ENCODE peak calls at places on chromosomes 7 and 10, in eight cellular contexts. B is CD4-positive, alpha-beta T cell; Z is cardiac muscle cell; N is fibroblast of lung; Q is WTC11; C is lower lobe of right lung; D is fibroblast of the aortic adventitia; S is AG04450. W is an unnamed sample.
A peak's percentile ranks its signal among the peaks of the same experiment; 100 is the strongest.

GRCh38 chr10:62050941-62051433 is 149.5 kb downstream of the ARID5B start:
- DNase-seq in B (peak; percentile 69), Z (peak; percentile 16), N (peak; percentile 93), Q (no peak), C (peak; percentile 53), D (peak; percentile 92), S (peak; percentile 66), W (no peak)

GRCh38 chr7:55230014-55230413 is 135.1 kb upstream of the LANCL2 start:
- DNase-seq in B (no peak), Z (no peak), N (no peak), Q (no peak), C (no peak), D (no peak), S (no peak), W (no peak)

GRCh38 chr7:36448781-36449379 is 59.2 kb downstream of the ANLN start:
- DNase-seq in B (no peak), Z (no peak), N (peak; percentile 39), Q (no peak), C (no peak), D (peak; percentile 80), S (no peak), W (no peak)

GRCh38 chr7:48253020-48253419 is 81.8 kb downstream of the ABCA13 start:
- DNase-seq in B (no peak), Z (peak; percentile 52), N (no peak), Q (no peak), C (no peak), D (no peak), S (no peak), W (no peak)

GRCh38 chr7:46133076-46133475 is 212.0 kb upstream of the IGFBP3 start:
- DNase-seq in B (no peak), Z (no peak), N (no peak), Q (no peak), C (no peak), D (no peak), S (no peak), W (no peak)

GRCh38 chr7:128141683-128142195 is 99.3 kb upstream of the LEP start:
- DNase-seq in B (no peak), Z (no peak), N (no peak), Q (no peak), C (no peak), D (no peak), S (no peak), W (no peak)

GRCh38 chr7:135320277-135320676 is 86.6 kb downstream of the STRA8 start:
- DNase-seq in B (no peak), Z (peak; percentile 49), N (peak; percentile 73), Q (no peak), C (peak; percentile 63), D (peak; percentile 90), S (peak; percentile 58), W (no peak)

GRCh38 chr7:147646568-147646967 is 944.0 kb upstream of the C7orf33 start:
- DNase-seq in B (no peak), Z (no peak), N (no peak), Q (no peak), C (no peak), D (no peak), S (no peak), W (no peak)

GRCh38 chr10:44492678-44493077 is 107.8 kb upstream of the CXCL12 start:
- DNase-seq in B (no peak), Z (no peak), N (no peak), Q (no peak), C (no peak), D (no peak), S (no peak), W (no peak)

GRCh38 chr7:136183981-136184380 is 206.8 kb upstream of the MTPN start:
- DNase-seq in B (no peak), Z (peak; percentile 38), N (peak; percentile 12), Q (no peak), C (no peak), D (no peak), S (no peak), W (no peak)

GRCh38 chr7:73734619-73735525 is 3.7 kb downstream of the ABHD11 start:
- DNase-seq in B (peak; percentile 76), Z (peak; percentile 79), N (peak; percentile 75), Q (peak; percentile 89), C (peak; percentile 91), D (peak; percentile 67), S (no peak), W (peak; percentile 80)

GRCh38 chr7:151876899-151877777 is at the start of gene PRKAG2:
- DNase-seq in B (peak; percentile 64), Z (peak; percentile 62), N (peak; percentile 32), Q (peak; percentile 50), C (peak; percentile 84), D (peak; percentile 25), S (no peak), W (peak; percentile 64)

GRCh38 chr7:151877911-151878835 is 1.3 kb upstream of the PRKAG2 start:
- DNase-seq in B (no peak), Z (no peak), N (no peak), Q (no peak), C (peak; percentile 50), D (no peak), S (no peak), W (no peak)

GRCh38 chr7:151875862-151876111 is 1.1 kb downstream of the PRKAG2 start:
- DNase-seq in B (no peak), Z (no peak), N (peak; percentile 36), Q (no peak), C (no peak), D (peak; percentile 18), S (no peak), W (no peak)

GRCh38 chr7:151873402-151873965 is 3.4 kb downstream of the PRKAG2 start:
- DNase-seq in B (no peak), Z (no peak), N (no peak), Q (no peak), C (no peak), D (no peak), S (no peak), W (no peak)

DNA sequence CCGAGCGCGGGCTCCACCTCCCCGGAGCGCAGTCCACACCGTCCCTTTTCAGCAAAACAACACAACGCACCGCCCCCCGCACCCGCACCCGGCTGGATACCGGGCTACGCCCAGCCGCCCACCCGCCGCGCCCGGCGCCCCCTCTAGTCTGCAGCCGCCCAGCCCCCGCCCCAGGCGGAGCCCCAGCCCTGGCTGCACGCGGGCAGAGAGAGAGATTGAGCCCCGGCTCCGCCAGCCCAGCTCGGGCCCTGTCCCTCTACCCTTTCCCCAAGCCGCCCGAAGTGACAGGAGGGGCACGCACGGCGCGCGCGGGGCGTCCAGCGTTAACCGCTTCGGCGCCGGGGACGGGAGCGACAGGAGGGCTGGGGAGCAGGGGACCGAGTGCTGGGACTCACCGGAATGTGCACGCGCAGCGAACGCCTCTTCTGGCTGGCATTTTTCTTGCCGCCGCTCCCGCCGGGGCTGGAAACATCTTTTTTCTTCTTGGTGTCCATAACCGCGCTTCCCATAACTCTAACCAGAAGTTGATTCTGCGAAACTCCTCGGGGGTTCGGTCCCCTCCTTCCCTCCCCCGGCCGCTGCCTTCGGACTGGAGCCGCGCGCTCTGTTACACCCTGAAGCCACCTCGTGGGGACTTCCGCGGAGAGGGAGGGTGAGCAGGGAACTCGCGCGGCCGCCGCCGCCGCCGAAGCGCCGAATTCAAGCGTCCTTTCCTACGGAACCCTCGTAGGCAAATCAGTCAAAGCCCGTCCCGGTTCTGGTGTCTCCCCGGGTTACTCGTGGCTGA is 610 bp downstream of the PRKAG2 start:
- DNase-seq in B (peak; percentile 72), Z (peak; percentile 80), N (peak; percentile 21), Q (peak; percentile 70), C (peak; percentile 86), D (peak; percentile 10), S (no peak), W (peak; percentile 78)
- TF ChIP-seq CTCF in B (no peak), Z (no peak), N (no peak), Q (no peak), C (no peak), D (no peak), S (no peak), W (no peak)

GRCh38 chr7:34282271-34282670 is 375.7 kb upstream of the NPSR1 start:
- DNase-seq in B (no peak), Z (no peak), N (no peak), Q (no peak), C (no peak), D (peak; percentile 86), S (no peak), W (no peak)

GRCh38 chr7:34275629-34276028 is 370.3 kb downstream of the BMPER start:
- DNase-seq in B (no peak), Z (no peak), N (no peak), Q (no peak), C (no peak), D (no peak), S (no peak), W (no peak)

GRCh38 chr7:34277016-34277800 is 371.9 kb downstream of the BMPER start:
- DNase-seq in B (no peak), Z (no peak), N (no peak), Q (no peak), C (no peak), D (peak; percentile 91), S (no peak), W (no peak)

GRCh38 chr7:34277801-34278195 is 372.5 kb downstream of the BMPER start:
- DNase-seq in B (no peak), Z (no peak), N (no peak), Q (no peak), C (no peak), D (peak; percentile 63), S (no peak), W (no peak)

DNA sequence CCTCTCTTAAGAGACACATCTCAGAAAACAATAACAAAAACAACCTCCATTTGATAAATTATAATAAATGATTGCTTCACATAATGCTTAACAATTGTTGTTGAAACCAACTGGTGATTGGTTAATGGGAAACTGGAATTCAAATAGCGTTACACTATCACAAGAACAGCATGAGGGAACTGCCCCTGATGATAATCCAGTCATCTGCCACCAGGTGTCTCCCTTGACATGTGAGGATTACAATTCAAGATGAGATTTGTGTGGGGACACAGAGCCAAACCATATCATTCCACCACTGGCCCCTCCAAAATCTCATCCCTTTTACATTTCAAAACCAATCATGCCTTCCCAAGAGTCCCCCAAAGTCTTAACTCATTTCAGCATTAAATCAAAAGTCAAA is 375.9 kb downstream of the BMPER start:
- DNase-seq in B (no peak), Z (no peak), N (no peak), Q (no peak), C (no peak), D (no peak), S (no peak), W (no peak)
- TF ChIP-seq CTCF in B (no peak), Z (no peak), N (no peak), Q (no peak), C (no peak), D (no peak), S (no peak), W (no peak)

GRCh38 chr10:47013469-47014169 is 102.4 kb downstream of the PTPN20 start:
- DNase-seq in B (no peak), Z (no peak), N (peak; percentile 6), Q (peak; percentile 53), C (peak; percentile 34), D (peak; percentile 60), S (no peak), W (no peak)
- TF ChIP-seq CTCF in B (no peak), Z (no peak), N (no peak), Q (no peak), C (no peak), D (peak; percentile 11), S (no peak), W (no peak)

GRCh38 chr7:72182036-72182435 is 230.1 kb downstream of the CALN1 start:
- DNase-seq in B (no peak), Z (no peak), N (no peak), Q (no peak), C (no peak), D (no peak), S (no peak), W (no peak)

GRCh38 chr7:72187179-72187578 is 225.0 kb downstream of the CALN1 start:
- DNase-seq in B (no peak), Z (no peak), N (no peak), Q (peak; percentile 61), C (no peak), D (no peak), S (no peak), W (no peak)

GRCh38 chr7:72183835-72184234 is 228.3 kb downstream of the CALN1 start:
- DNase-seq in B (no peak), Z (peak; percentile 35), N (no peak), Q (peak; percentile 16), C (no peak), D (no peak), S (no peak), W (no peak)
- TF ChIP-seq CTCF in B (no peak), Z (no peak), N (no peak), Q (peak; percentile 18), C (peak; percentile 15), D (no peak), S (no peak), W (peak; percentile 75)

W was measured in glutamatergic neuron.